ENCODE peak calls at places on chromosome 11, in eight cellular contexts. One of them, this sample, is unnamed.

GRCh38 chr11:126347751-126348628 is 7.5 kb upstream of the ST3GAL4 start:
- DNase-seq in AG09309: no peak
- DNase-seq in cardiac muscle cell: peak; percentile 49
- DNase-seq in mesenchymal stem cell: no peak
- DNase-seq in NCI-H446 treated with DMSO at 0.1 percent for 48 hours: no peak
- DNase-seq in 8988T: no peak
- DNase-seq in ACHN: no peak
- DNase-seq in GM19239: no peak
- DNase-seq in this sample: no peak

GRCh38 chr11:13837286-13837685 is 125.2 kb upstream of the SPON1 start:
- DNase-seq in ACHN: peak; percentile 27
- DNase-seq in mesenchymal stem cell: no peak
- DNase-seq in AG09309: no peak
- DNase-seq in 8988T: no peak
- DNase-seq in NCI-H446 treated with DMSO at 0.1 percent for 48 hours: no peak
- DNase-seq in GM19239: no peak
- DNase-seq in cardiac muscle cell: no peak
- DNase-seq in this sample: no peak

GRCh38 chr11:20249313-20249873 is 89.1 kb upstream of the DBX1 start:
- DNase-seq in cardiac muscle cell: no peak
- DNase-seq in 8988T: no peak
- DNase-seq in ACHN: no peak
- DNase-seq in mesenchymal stem cell: no peak
- DNase-seq in GM19239: no peak
- DNase-seq in AG09309: no peak
- DNase-seq in NCI-H446 treated with DMSO at 0.1 percent for 48 hours: peak; percentile 63
- DNase-seq in this sample: no peak

GRCh38 chr11:28537822-28538221 is 429.6 kb downstream of the METTL15 start:
- DNase-seq in NCI-H446 treated with DMSO at 0.1 percent for 48 hours: no peak
- DNase-seq in mesenchymal stem cell: peak; percentile 20
- DNase-seq in GM19239: no peak
- DNase-seq in ACHN: no peak
- DNase-seq in AG09309: no peak
- DNase-seq in 8988T: no peak
- DNase-seq in cardiac muscle cell: no peak
- DNase-seq in this sample: no peak

GRCh38 chr11:117868088-117868487 is 8.4 kb downstream of the FXYD6 start:
- DNase-seq in AG09309: no peak
- DNase-seq in NCI-H446 treated with DMSO at 0.1 percent for 48 hours: no peak
- DNase-seq in mesenchymal stem cell: no peak
- DNase-seq in ACHN: no peak
- DNase-seq in cardiac muscle cell: no peak
- DNase-seq in 8988T: no peak
- DNase-seq in GM19239: no peak
- DNase-seq in this sample: no peak

GRCh38 chr11:61725632-61726280 is 26.7 kb upstream of the MYRF start:
- DNase-seq in NCI-H446 treated with DMSO at 0.1 percent for 48 hours: no peak
- DNase-seq in 8988T: no peak
- DNase-seq in ACHN: no peak
- DNase-seq in AG09309: no peak
- DNase-seq in mesenchymal stem cell: peak; percentile 68
- DNase-seq in cardiac muscle cell: peak; percentile 18
- DNase-seq in GM19239: no peak
- DNase-seq in this sample: no peak

GRCh38 chr11:126725521-126725920 is 275.0 kb downstream of the KIRREL3 start:
- DNase-seq in 8988T: no peak
- DNase-seq in NCI-H446 treated with DMSO at 0.1 percent for 48 hours: no peak
- DNase-seq in GM19239: no peak
- DNase-seq in AG09309: no peak
- DNase-seq in ACHN: no peak
- DNase-seq in cardiac muscle cell: no peak
- DNase-seq in mesenchymal stem cell: no peak
- DNase-seq in this sample: no peak

GRCh38 chr11:113574586-113574985 is 99.4 kb upstream of the DRD2 start:
- DNase-seq in GM19239: no peak
- DNase-seq in ACHN: no peak
- DNase-seq in mesenchymal stem cell: no peak
- DNase-seq in 8988T: no peak
- DNase-seq in cardiac muscle cell: no peak
- DNase-seq in AG09309: no peak
- DNase-seq in NCI-H446 treated with DMSO at 0.1 percent for 48 hours: no peak
- DNase-seq in this sample: no peak

GRCh38 chr11:69721061-69721460 is 17.2 kb upstream of the FGF19 start:
- DNase-seq in GM19239: no peak
- DNase-seq in NCI-H446 treated with DMSO at 0.1 percent for 48 hours: no peak
- DNase-seq in 8988T: no peak
- DNase-seq in cardiac muscle cell: no peak
- DNase-seq in ACHN: no peak
- DNase-seq in mesenchymal stem cell: no peak
- DNase-seq in AG09309: no peak
- DNase-seq in this sample: no peak

GRCh38 chr11:85947431-85948272 is 92.5 kb downstream of the CCDC83 start:
- DNase-seq in 8988T: no peak
- DNase-seq in GM19239: no peak
- DNase-seq in ACHN: peak; percentile 54
- DNase-seq in cardiac muscle cell: peak; percentile 96
- DNase-seq in AG09309: peak; percentile 73
- DNase-seq in mesenchymal stem cell: peak; percentile 89
- DNase-seq in NCI-H446 treated with DMSO at 0.1 percent for 48 hours: no peak
- DNase-seq in this sample: no peak

GRCh38 chr11:6055569-6055968 is 25.0 kb upstream of the OR56A1 start:
- DNase-seq in GM19239: no peak
- DNase-seq in mesenchymal stem cell: no peak
- DNase-seq in ACHN: no peak
- DNase-seq in NCI-H446 treated with DMSO at 0.1 percent for 48 hours: no peak
- DNase-seq in 8988T: no peak
- DNase-seq in cardiac muscle cell: no peak
- DNase-seq in AG09309: no peak
- DNase-seq in this sample: no peak

GRCh38 chr11:8832571-8833260 is 78.3 kb upstream of the AKIP1 start:
- DNase-seq in 8988T: peak; percentile 61
- DNase-seq in NCI-H446 treated with DMSO at 0.1 percent for 48 hours: peak; percentile 80
- DNase-seq in cardiac muscle cell: peak; percentile 70
- DNase-seq in mesenchymal stem cell: peak; percentile 86
- DNase-seq in AG09309: no peak
- DNase-seq in GM19239: peak; percentile 60
- DNase-seq in ACHN: no peak
- DNase-seq in this sample: peak; percentile 55

GRCh38 chr11:121687961-121688566 is 235.3 kb upstream of the SORL1-AS1 start:
- DNase-seq in ACHN: no peak
- DNase-seq in 8988T: no peak
- DNase-seq in cardiac muscle cell: peak; percentile 70
- DNase-seq in GM19239: no peak
- DNase-seq in mesenchymal stem cell: peak; percentile 37
- DNase-seq in NCI-H446 treated with DMSO at 0.1 percent for 48 hours: no peak
- DNase-seq in AG09309: peak; percentile 31
- DNase-seq in this sample: no peak

GRCh38 chr11:35030716-35031213 is 108.2 kb upstream of the CD44 start:
- DNase-seq in AG09309: peak; percentile 86
- DNase-seq in 8988T: peak; percentile 21
- DNase-seq in ACHN: peak; percentile 92
- DNase-seq in mesenchymal stem cell: peak; percentile 99
- DNase-seq in NCI-H446 treated with DMSO at 0.1 percent for 48 hours: peak; percentile 68
- DNase-seq in GM19239: no peak
- DNase-seq in cardiac muscle cell: peak; percentile 73
- DNase-seq in this sample: no peak

GRCh38 chr11:119108151-119108856 is 1.2 kb downstream of the C2CD2L start:
- DNase-seq in AG09309: no peak
- DNase-seq in ACHN: peak; percentile 41
- DNase-seq in mesenchymal stem cell: peak; percentile 28
- DNase-seq in GM19239: no peak
- DNase-seq in 8988T: peak; percentile 72
- DNase-seq in NCI-H446 treated with DMSO at 0.1 percent for 48 hours: no peak
- DNase-seq in cardiac muscle cell: peak; percentile 56
- DNase-seq in this sample: no peak

GRCh38 chr11:78295991-78296930 is 107.5 kb downstream of the USP35 start:
- DNase-seq in GM19239: no peak
- DNase-seq in 8988T: no peak
- DNase-seq in ACHN: no peak
- DNase-seq in NCI-H446 treated with DMSO at 0.1 percent for 48 hours: no peak
- DNase-seq in AG09309: no peak
- DNase-seq in cardiac muscle cell: no peak
- DNase-seq in mesenchymal stem cell: peak; percentile 45
- DNase-seq in this sample: no peak

GRCh38 chr11:18366286-18366685 is 28.1 kb upstream of the LDHA start:
- DNase-seq in AG09309: no peak
- DNase-seq in NCI-H446 treated with DMSO at 0.1 percent for 48 hours: no peak
- DNase-seq in mesenchymal stem cell: no peak
- DNase-seq in GM19239: no peak
- DNase-seq in ACHN: no peak
- DNase-seq in 8988T: no peak
- DNase-seq in cardiac muscle cell: peak; percentile 65
- DNase-seq in this sample: no peak

GRCh38 chr11:111429066-111429506 is 50.0 kb upstream of the POU2AF1 start:
- DNase-seq in cardiac muscle cell: peak; percentile 81
- DNase-seq in mesenchymal stem cell: peak; percentile 34
- DNase-seq in NCI-H446 treated with DMSO at 0.1 percent for 48 hours: no peak
- DNase-seq in ACHN: peak; percentile 52
- DNase-seq in 8988T: no peak
- DNase-seq in GM19239: no peak
- DNase-seq in AG09309: no peak
- DNase-seq in this sample: peak; percentile 57

GRCh38 chr11:75199412-75199955 is 41.1 kb upstream of the TPBGL start:
- DNase-seq in mesenchymal stem cell: no peak
- DNase-seq in NCI-H446 treated with DMSO at 0.1 percent for 48 hours: no peak
- DNase-seq in 8988T: no peak
- DNase-seq in AG09309: no peak
- DNase-seq in cardiac muscle cell: no peak
- DNase-seq in GM19239: no peak
- DNase-seq in ACHN: no peak
- DNase-seq in this sample: no peak

GRCh38 chr11:71437879-71438278 is 10.3 kb downstream of the DHCR7 start:
- DNase-seq in ACHN: no peak
- DNase-seq in GM19239: no peak
- DNase-seq in mesenchymal stem cell: no peak
- DNase-seq in 8988T: no peak
- DNase-seq in AG09309: no peak
- DNase-seq in NCI-H446 treated with DMSO at 0.1 percent for 48 hours: no peak
- DNase-seq in cardiac muscle cell: no peak
- DNase-seq in this sample: no peak

GRCh38 chr11:10784229-10785145 is 24.2 kb downstream of the EIF4G2 start:
- DNase-seq in mesenchymal stem cell: peak; percentile 23
- DNase-seq in ACHN: no peak
- DNase-seq in cardiac muscle cell: peak; percentile 48
- DNase-seq in NCI-H446 treated with DMSO at 0.1 percent for 48 hours: peak; percentile 18
- DNase-seq in 8988T: no peak
- DNase-seq in AG09309: no peak
- DNase-seq in GM19239: no peak
- DNase-seq in this sample: no peak

GRCh38 chr11:88680806-88681205 is 343.3 kb upstream of the CTSC start:
- DNase-seq in GM19239: no peak
- DNase-seq in NCI-H446 treated with DMSO at 0.1 percent for 48 hours: no peak
- DNase-seq in mesenchymal stem cell: no peak
- DNase-seq in 8988T: no peak
- DNase-seq in AG09309: no peak
- DNase-seq in cardiac muscle cell: peak; percentile 60
- DNase-seq in ACHN: no peak
- DNase-seq in this sample: no peak

GRCh38 chr11:131544591-131544990 is 174.2 kb downstream of the NTM start:
- DNase-seq in mesenchymal stem cell: no peak
- DNase-seq in 8988T: no peak
- DNase-seq in GM19239: no peak
- DNase-seq in AG09309: no peak
- DNase-seq in ACHN: no peak
- DNase-seq in NCI-H446 treated with DMSO at 0.1 percent for 48 hours: no peak
- DNase-seq in cardiac muscle cell: no peak
- DNase-seq in this sample: no peak

This sample was measured in GM12864.